ENCODE peak calls at places on chromosomes 7 and 10, in six cellular contexts. X is H1, U is HepG2, P is K562, F is SK-N-SH, E is GM12878. M is an unnamed sample.

GRCh38 chr7:87541648-87542047 is 59.0 kb downstream of the ABCB1 start:
- DNase-seq in U (no peak), E (no peak), P (no peak), F (no peak), X (no peak), M (no peak)

GRCh38 chr10:128091636-128092210 is 34.5 kb downstream of the MKI67 start:
- DNase-seq in U (no peak), P (no peak), X (peak), E (no peak), F (no peak), M (no peak)

GRCh38 chr10:23695825-23696420 is 257.0 kb downstream of the OTUD1 start:
- DNase-seq in E (no peak), U (no peak), X (no peak), F (peak), P (no peak), M (no peak)

GRCh38 chr7:47293884-47294568 is 287.9 kb downstream of the TNS3 start:
- DNase-seq in F (no peak), X (no peak), U (no peak), E (no peak), P (no peak), M (no peak)

GRCh38 chr10:110861930-110862677 is 9.6 kb upstream of the PDCD4 start:
- DNase-seq in P (no peak), X (no peak), E (no peak), U (no peak), F (no peak), M (peak)

GRCh38 chr10:104809288-104810090 is 168.4 kb downstream of the SORCS3 start:
- DNase-seq in E (no peak), X (peak), F (no peak), U (peak), P (no peak), M (no peak)

GRCh38 chr10:100184426-100185219 is 1.2 kb downstream of the ERLIN1 start:
- DNase-seq in P (peak), F (peak), X (no peak), U (peak), E (no peak), M (no peak)

GRCh38 chr10:74011762-74012161 is 13.8 kb downstream of the VCL start:
- DNase-seq in X (no peak), E (no peak), F (no peak), U (no peak), P (peak), M (no peak)

GRCh38 chr7:2719007-2719406 is 31.0 kb downstream of the AMZ1 start:
- DNase-seq in U (no peak), P (peak), E (no peak), F (peak), X (peak), M (no peak)

GRCh38 chr10:110820321-110820814 is 51.4 kb upstream of the PDCD4 start:
- DNase-seq in P (no peak), E (no peak), X (no peak), U (no peak), F (peak), M (no peak)

GRCh38 chr7:98935811-98936210 is 57.5 kb downstream of the TRRAP start:
- DNase-seq in U (no peak), F (no peak), E (no peak), P (no peak), X (no peak), M (no peak)

GRCh38 chr10:46091080-46091833 is 45.2 kb upstream of the MSMB start:
- DNase-seq in E (no peak), U (no peak), P (no peak), X (no peak), F (no peak), M (peak)

GRCh38 chr7:43105521-43106120 is 6.8 kb upstream of the HECW1 start:
- DNase-seq in P (no peak), E (no peak), U (no peak), F (no peak), X (no peak), M (no peak)

GRCh38 chr10:91319336-91319735 is 90.8 kb upstream of the HECTD2 start:
- DNase-seq in E (no peak), F (no peak), X (no peak), U (no peak), P (no peak), M (no peak)

GRCh38 chr10:74960670-74961069 is 134.3 kb downstream of the KAT6B start:
- DNase-seq in E (no peak), F (no peak), X (no peak), U (no peak), P (no peak), M (no peak)

GRCh38 chr7:4722960-4723359 is 40.9 kb downstream of the FOXK1 start:
- DNase-seq in E (no peak), F (no peak), U (no peak), P (no peak), X (no peak), M (no peak)

GRCh38 chr7:91685544-91685943 is 195.0 kb downstream of the MTERF1 start:
- DNase-seq in E (no peak), X (no peak), F (no peak), P (peak), U (no peak), M (no peak)

GRCh38 chr7:129855935-129856717 is 96.6 kb downstream of the UBE2H start:
- DNase-seq in U (no peak), P (no peak), X (no peak), F (no peak), E (no peak), M (no peak)

GRCh38 chr10:59337254-59337653 is 25.1 kb downstream of the FAM13C start:
- DNase-seq in E (no peak), F (no peak), X (no peak), P (no peak), U (peak), M (no peak)

GRCh38 chr7:150972094-150972493 is 6.0 kb downstream of the KCNH2 start:
- DNase-seq in U (no peak), F (peak), E (no peak), X (no peak), P (no peak), M (no peak)

GRCh38 chr7:138025215-138026186 is 23.6 kb upstream of the CREB3L2 start:
- DNase-seq in F (no peak), P (no peak), X (no peak), U (no peak), E (no peak), M (no peak)

GRCh38 chr10:100347568-100348195 is 649 bp downstream of the SCD start:
- DNase-seq in X (no peak), U (no peak), P (peak), F (peak), E (no peak), M (peak)

GRCh38 chr7:81638216-81638615 is 131.6 kb downstream of the HGF start:
- DNase-seq in E (no peak), P (no peak), U (peak), X (no peak), F (no peak), M (no peak)

GRCh38 chr7:31796375-31796774 is 109.4 kb downstream of the PPP1R17 start:
- DNase-seq in U (no peak), F (no peak), X (no peak), E (no peak), P (no peak), M (no peak)

GRCh38 chr10:86261933-86262665 is 104.5 kb downstream of the GRID1 start:
- DNase-seq in X (peak), E (peak), F (no peak), P (peak), U (peak), M (peak)

GRCh38 chr7:22255834-22256233 is 101.1 kb downstream of the RAPGEF5 start:
- DNase-seq in P (no peak), F (no peak), U (no peak), E (no peak), X (no peak), M (no peak)

GRCh38 chr7:875476-876076 is 778 bp upstream of the GET4 start:
- DNase-seq in E (no peak), P (peak), F (no peak), U (no peak), X (no peak), M (no peak)

GRCh38 chr7:157150825-157151412 is 12.2 kb downstream of the UBE3C start:
- DNase-seq in X (no peak), F (peak), E (no peak), P (peak), U (peak), M (no peak)

GRCh38 chr10:125375210-125375609 is 214.8 kb upstream of the CTBP2 start:
- DNase-seq in F (no peak), P (peak), U (no peak), E (no peak), X (no peak), M (no peak)

GRCh38 chr10:12812541-12812940 is 189.0 kb downstream of the CCDC3 start:
- DNase-seq in X (no peak), P (no peak), E (no peak), F (no peak), U (no peak), M (no peak)

GRCh38 chr7:12475362-12476063 is 71.8 kb upstream of the VWDE start:
- DNase-seq in X (no peak), F (no peak), E (no peak), U (no peak), P (peak), M (no peak)

GRCh38 chr7:93145324-93145723 is 2.9 kb downstream of the SAMD9L start:
- DNase-seq in P (no peak), E (no peak), U (no peak), X (no peak), F (no peak), M (peak)

GRCh38 chr7:27182861-27183681 is 2.0 kb downstream of the HOXA11 start:
- DNase-seq in X (no peak), F (peak), U (no peak), P (no peak), E (no peak), M (no peak)

GRCh38 chr7:55569797-55570196 is 2.5 kb downstream of the VOPP1 start:
- DNase-seq in P (no peak), F (no peak), X (no peak), U (no peak), E (no peak), M (no peak)

GRCh38 chr10:63494951-63495350 is 26.2 kb upstream of the REEP3 start:
- DNase-seq in X (no peak), F (no peak), E (no peak), P (no peak), U (no peak), M (no peak)

GRCh38 chr10:48582970-48583369 is 21.9 kb downstream of the ARHGAP22 start:
- DNase-seq in E (no peak), X (no peak), U (no peak), F (no peak), P (no peak), M (no peak)

GRCh38 chr10:115856580-115856979 is 416.4 kb downstream of the GFRA1 start:
- DNase-seq in P (no peak), E (no peak), X (no peak), F (no peak), U (no peak), M (no peak)

GRCh38 chr7:93117327-93117726 is 452 bp downstream of the SAMD9 start:
- DNase-seq in U (no peak), E (no peak), F (no peak), P (no peak), X (no peak), M (no peak)

GRCh38 chr7:18583305-18583704 is 87.8 kb downstream of the HDAC9 start:
- DNase-seq in E (no peak), X (no peak), F (no peak), U (no peak), P (no peak), M (no peak)

DNA sequence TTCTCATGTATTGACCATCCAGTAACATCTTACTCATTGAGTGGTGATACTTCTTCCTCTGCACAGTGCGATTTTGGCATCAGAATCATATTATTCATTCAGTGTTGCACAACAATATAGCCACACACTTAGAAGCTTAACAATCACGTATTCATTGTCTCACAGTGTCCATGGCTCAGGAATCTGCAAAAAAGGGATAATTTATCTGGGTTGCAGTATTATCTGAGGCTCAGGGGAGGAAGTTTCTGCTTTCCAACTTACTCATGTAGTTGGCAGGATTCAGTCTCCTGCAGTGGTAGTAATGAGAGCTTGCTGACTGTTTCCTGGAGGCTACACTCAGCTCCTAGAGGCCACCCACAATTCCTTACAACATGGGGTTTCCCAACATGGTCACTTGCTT is 803.6 kb downstream of the SORCS1 start:
- DNase-seq in X (no peak), P (no peak), U (no peak), E (no peak), F (no peak), M (no peak)
- TF ChIP-seq GABPA in X (no peak), P (no peak), U (no peak), E (no peak), F (no peak), M (no peak)

DNA sequence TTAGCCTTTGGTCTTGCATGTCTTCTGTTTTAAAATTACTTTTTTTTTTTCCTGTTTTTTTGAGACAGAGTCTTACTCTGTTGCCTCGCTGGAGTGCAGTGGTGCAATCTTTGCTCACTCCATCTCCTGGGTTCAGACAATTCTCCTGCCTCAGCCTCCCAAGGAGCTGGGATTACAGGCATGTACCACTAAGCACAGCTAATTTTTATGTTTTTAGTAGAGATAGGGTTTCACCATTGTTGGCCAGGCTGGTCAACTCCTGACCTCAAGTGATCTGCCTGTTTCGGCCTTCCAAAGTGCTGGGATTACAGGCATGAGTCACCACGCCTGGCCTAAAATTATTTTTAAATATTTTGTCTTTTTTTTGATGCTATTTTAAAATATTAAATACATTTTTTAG is 38.5 kb downstream of the MLLT10 start:
- DNase-seq in X (no peak), F (no peak), P (peak), U (no peak), E (no peak), M (no peak)
- TF ChIP-seq GABPA in X (no peak), F (no peak), P (no peak), U (no peak), E (no peak), M (no peak)

DNA sequence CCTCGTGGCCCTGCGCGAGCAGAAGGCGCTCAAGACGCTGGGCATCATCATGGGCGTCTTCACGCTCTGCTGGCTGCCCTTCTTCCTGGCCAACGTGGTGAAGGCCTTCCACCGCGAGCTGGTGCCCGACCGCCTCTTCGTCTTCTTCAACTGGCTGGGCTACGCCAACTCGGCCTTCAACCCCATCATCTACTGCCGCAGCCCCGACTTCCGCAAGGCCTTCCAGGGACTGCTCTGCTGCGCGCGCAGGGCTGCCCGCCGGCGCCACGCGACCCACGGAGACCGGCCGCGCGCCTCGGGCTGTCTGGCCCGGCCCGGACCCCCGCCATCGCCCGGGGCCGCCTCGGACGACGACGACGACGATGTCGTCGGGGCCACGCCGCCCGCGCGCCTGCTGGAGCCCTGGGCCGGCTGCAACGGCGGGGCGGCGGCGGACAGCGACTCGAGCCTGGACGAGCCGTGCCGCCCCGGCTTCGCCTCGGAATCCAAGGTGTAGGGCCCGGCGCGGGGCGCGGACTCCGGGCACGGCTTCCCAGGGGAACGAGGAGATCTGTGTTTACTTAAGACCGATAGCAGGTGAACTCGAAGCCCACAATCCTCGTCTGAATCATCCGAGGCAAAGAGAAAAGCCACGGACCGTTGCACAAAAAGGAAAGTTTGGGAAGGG is 1.5 kb downstream of the ADRB1 start:
- DNase-seq in E (no peak), U (no peak), X (no peak), F (peak), P (no peak), M (no peak)
- TF ChIP-seq GABPA in E (no peak), U (no peak), X (peak), F (no peak), P (no peak), M (no peak)

GRCh38 chr7:158740657-158741293 is 36.2 kb upstream of the NCAPG2 start:
- DNase-seq in F (no peak), P (peak), U (no peak), E (no peak), X (no peak), M (no peak)
- TF ChIP-seq GABPA in F (no peak), P (no peak), U (no peak), E (no peak), X (no peak), M (no peak)

GRCh38 chr7:116736927-116737715 is 65.1 kb downstream of the MET start:
- DNase-seq in P (no peak), F (no peak), U (peak), X (no peak), E (no peak), M (no peak)
- TF ChIP-seq GABPA in P (no peak), F (no peak), U (no peak), X (no peak), E (no peak), M (no peak)

GRCh38 chr10:121362026-121362425 is 236.2 kb downstream of the FGFR2 start:
- DNase-seq in F (no peak), E (no peak), P (no peak), X (no peak), U (no peak), M (no peak)
- TF ChIP-seq GABPA in F (no peak), E (no peak), P (no peak), X (no peak), U (no peak), M (no peak)

DNA sequence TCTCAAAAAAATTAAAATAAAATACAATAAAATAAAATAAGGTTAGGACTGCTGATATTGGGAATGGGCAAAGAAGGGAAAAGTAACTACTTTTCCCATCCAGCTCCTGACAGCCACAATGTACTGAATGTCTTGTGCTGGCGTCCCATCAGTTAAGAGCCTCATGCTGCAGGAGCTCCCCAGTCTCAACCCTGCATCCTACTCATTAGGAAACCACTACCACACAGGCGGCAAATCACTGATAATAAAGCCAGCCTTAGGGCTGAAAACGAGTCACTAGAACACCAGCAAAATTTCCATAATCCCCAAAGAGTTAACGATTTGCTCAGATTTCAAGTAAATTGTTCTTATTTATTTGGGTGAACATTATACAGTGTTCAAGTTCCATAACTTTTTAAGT is 4.3 kb downstream of the YWHAG start:
- DNase-seq in E (no peak), U (no peak), P (peak), F (no peak), X (no peak), M (no peak)
- TF ChIP-seq GABPA in E (no peak), U (no peak), P (no peak), F (no peak), X (no peak), M (no peak)

M was measured in HL-60.